ENCODE peak calls at places on chromosomes 11 and 22, in five cellular contexts. B, C, U, M and Y are unnamed samples.

GRCh38 chr22:46073683-46074504 is 76.4 kb upstream of the PPARA start:
- DNase-seq in M (no peak), C (peak; percentile 57), B (no peak), U (no peak), Y (peak; percentile 86)

GRCh38 chr11:71311928-71312510 is 59.6 kb upstream of the SHANK2 start:
- DNase-seq in U (no peak), M (no peak), C (no peak), B (no peak), Y (no peak)

GRCh38 chr11:132311703-132312102 is 941.3 kb downstream of the NTM start:
- DNase-seq in C (no peak), M (no peak), B (no peak), U (no peak), Y (no peak)

GRCh38 chr11:122167100-122167499 is 51.1 kb upstream of the BLID start:
- DNase-seq in B (no peak), C (no peak), U (no peak), M (no peak), Y (no peak)

GRCh38 chr11:2462092-2462985 is 17.5 kb downstream of the KCNQ1 start:
- DNase-seq in M (no peak), C (no peak), B (no peak), U (no peak), Y (no peak)

GRCh38 chr11:44817207-44817944 is 90.6 kb downstream of the TSPAN18 start:
- DNase-seq in B (no peak), C (no peak), U (no peak), M (no peak), Y (no peak)

GRCh38 chr11:77475206-77475605 is 1.3 kb upstream of the PAK1 start:
- DNase-seq in U (no peak), B (no peak), C (no peak), M (no peak), Y (no peak)

GRCh38 chr11:124793466-124794278 is 6.5 kb downstream of the MSANTD2 start:
- DNase-seq in M (no peak), U (no peak), B (peak; percentile 31), C (no peak), Y (no peak)

GRCh38 chr22:29300807-29301601 is 5.4 kb upstream of the GAS2L1 start:
- DNase-seq in M (no peak), B (no peak), U (no peak), C (no peak), Y (no peak)

GRCh38 chr22:22682807-22683667 is 38.6 kb downstream of the GGTLC2 start:
- DNase-seq in B (no peak), C (no peak), M (no peak), U (no peak), Y (no peak)

GRCh38 chr11:66316849-66317251 is at the start of gene CD248:
- DNase-seq in C (no peak), M (no peak), U (peak; percentile 58), B (no peak), Y (peak; percentile 48)

GRCh38 chr11:16956538-16957153 is 57.6 kb downstream of the PLEKHA7 start:
- DNase-seq in U (no peak), M (no peak), B (no peak), C (no peak), Y (no peak)
- H3K4me1 ChIP-seq in U (peaks cover 16% of the 10 kb centered on the region), M (no peaks in the 10 kb centered on the region), B (no peaks in the 10 kb centered on the region), C (peaks cover 26% of the 10 kb centered on the region), Y (no peaks in the 10 kb centered on the region)

GRCh38 chr11:11659567-11660341 is 37.9 kb upstream of the GALNT18 start:
- DNase-seq in U (no peak), M (no peak), B (peak; percentile 20), C (no peak), Y (no peak)
- TF ChIP-seq CTCF in U (no peak), M (no peak), B (peak; percentile 14), C (no peak), Y (no peak)

DNA sequence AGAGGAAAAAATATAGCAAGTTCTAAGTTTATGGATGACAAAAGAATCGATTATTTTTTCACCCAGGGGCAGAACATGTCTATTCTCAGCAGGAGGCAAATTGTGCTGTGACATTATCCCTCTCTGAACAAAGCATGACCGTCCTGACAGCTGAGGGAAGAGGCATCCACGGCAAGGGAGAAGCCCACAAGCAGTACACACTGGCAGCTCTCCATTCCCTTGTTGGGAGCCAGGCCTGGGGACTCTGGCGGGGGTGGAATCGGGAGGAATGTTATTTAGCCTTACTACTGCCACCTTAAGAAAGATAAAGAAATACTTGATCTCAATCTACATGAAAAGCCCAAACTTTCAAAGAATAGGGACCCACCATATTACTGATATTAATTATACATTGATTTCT is 3.4 kb downstream of the KIRREL3 start:
- DNase-seq in C (no peak), B (no peak), M (no peak), U (no peak), Y (no peak)
- H3K27me3 ChIP-seq in C (peaks cover 7% of the 10 kb centered on the region), B (peaks cover 13% of the 10 kb centered on the region), M (no peaks in the 10 kb centered on the region), U (no peaks in the 10 kb centered on the region), Y (peaks cover 41% of the 10 kb centered on the region)

GRCh38 chr22:43257549-43257948 is 70.6 kb upstream of the TTLL12 start:
- DNase-seq in C (no peak), M (no peak), B (no peak), U (no peak), Y (no peak)
- H3K4me1 ChIP-seq in C (no peaks in the 10 kb centered on the region), M (no peaks in the 10 kb centered on the region), B (no peaks in the 10 kb centered on the region), U (peaks cover 25% of the 10 kb centered on the region), Y (no peaks in the 10 kb centered on the region)

DNA sequence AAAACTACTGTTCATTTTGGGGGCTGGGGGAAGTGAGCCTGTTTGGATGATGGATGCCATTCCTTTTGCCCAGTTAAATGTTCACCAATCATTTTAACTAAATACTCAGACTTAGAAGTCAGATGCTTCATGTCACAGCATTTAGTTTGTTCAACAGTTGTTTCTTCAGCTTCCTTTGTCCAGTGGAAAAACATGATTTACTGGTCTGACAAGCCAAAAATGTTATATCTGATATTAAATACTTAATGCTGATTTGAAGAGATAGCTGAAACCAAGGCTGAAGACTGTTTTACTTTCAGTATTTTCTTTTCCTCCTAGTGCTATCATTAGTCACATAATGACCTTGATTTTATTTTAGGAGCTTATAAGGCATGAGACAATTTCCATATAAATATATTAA is 87.1 kb upstream of the BIRC3 start:
- DNase-seq in C (no peak), M (no peak), U (no peak), B (no peak), Y (no peak)
- TF ChIP-seq CTCF in C (no peak), M (no peak), U (no peak), B (no peak), Y (no peak)

GRCh38 chr22:43418079-43418825 is 6.4 kb downstream of the MPPED1 start:
- DNase-seq in C (peak; percentile 2), B (no peak), U (no peak), M (no peak), Y (no peak)
- H3K27me3 ChIP-seq in C (peaks cover 12% of the 10 kb centered on the region), B (peaks cover 65% of the 10 kb centered on the region), U (no peaks in the 10 kb centered on the region), M (no peaks in the 10 kb centered on the region), Y (peaks cover 22% of the 10 kb centered on the region)

DNA sequence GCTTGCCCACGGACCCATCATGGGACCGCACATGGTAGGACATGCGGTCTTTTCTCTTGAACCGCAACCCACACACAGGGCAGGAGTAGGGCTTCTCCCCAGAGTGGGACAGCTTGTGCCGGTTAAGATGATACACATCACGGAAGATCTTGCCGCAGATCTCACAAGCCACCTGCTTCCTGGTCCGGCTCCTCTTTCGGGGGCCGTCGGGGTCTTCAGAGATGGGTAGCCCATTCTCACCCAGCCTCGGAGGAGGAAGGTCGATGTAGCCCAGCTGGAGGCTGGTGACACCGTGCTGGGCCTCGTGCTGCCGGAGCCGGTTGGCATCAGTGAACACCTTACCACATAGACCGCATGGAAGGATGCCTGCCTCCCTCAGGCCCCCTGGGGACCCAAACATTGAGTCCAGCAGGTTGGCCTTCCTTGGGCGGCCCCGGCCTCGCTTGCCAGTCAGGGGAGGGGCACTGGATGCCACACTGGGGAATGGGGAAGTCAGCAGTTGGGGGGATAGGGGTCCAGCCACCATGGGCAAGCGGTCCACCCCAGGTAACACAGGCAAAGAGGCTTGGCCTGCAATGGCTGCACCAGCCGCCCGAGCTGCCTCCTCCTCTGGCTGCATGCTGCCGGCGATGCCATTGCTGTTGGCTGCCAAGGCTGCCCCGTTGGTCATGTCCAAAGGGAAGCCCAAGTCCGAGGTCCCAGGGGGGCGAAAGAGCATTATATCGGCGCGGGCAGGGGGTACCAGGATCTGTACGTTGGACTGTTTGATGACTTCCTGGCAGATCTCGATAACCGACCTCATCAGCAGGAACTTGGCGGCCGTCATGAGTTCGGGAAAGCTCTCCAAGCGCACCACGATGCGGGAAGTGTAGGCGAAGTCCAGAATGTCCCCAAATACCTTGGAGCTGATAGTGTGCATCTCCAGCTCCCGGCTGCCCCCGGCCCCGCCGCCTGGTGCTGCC is 1.5 kb downstream of the PATZ1 start:
- DNase-seq in U (peak; percentile 51), C (peak; percentile 64), B (no peak), M (no peak), Y (peak; percentile 44)
- H3K4me1 ChIP-seq in U (peaks cover 66% of the 10 kb centered on the region), C (peaks cover 33% of the 10 kb centered on the region), B (peaks cover 42% of the 10 kb centered on the region), M (peaks cover 40% of the 10 kb centered on the region), Y (peaks cover 24% of the 10 kb centered on the region)

DNA sequence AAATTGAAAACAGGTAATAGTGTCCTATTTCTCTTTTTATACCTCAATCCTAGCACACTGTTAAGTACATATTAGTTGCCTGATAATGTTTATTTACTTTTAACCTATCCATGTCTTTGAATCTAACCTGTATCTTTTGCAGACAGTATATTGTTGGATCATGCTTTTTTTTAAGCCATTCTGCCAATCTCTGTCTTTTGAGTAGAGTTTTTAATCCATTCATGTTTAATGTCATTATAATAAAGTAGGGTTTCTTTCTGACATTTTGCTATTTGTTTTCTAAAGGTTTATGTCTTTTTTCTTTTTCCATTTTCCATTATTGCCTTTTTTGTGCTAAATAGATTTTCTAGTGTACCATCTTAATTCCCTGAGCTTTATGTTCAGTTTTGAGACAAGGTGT is 23.8 kb upstream of the DEPDC7 start:
- DNase-seq in C (no peak), M (no peak), U (no peak), B (no peak), Y (no peak)
- TF ChIP-seq CTCF in C (no peak), M (no peak), U (no peak), B (no peak), Y (no peak)

GRCh38 chr11:73055002-73055401 is 87.1 kb downstream of the FCHSD2 start:
- DNase-seq in C (no peak), M (no peak), U (no peak), B (no peak), Y (no peak)

GRCh38 chr11:73048446-73048845 is 93.7 kb downstream of the FCHSD2 start:
- DNase-seq in M (no peak), C (no peak), U (no peak), B (no peak), Y (no peak)

GRCh38 chr11:73055655-73056354 is 86.3 kb downstream of the FCHSD2 start:
- DNase-seq in U (no peak), C (no peak), M (no peak), B (peak; percentile 17), Y (no peak)

GRCh38 chr11:73058989-73059674 is 83.0 kb downstream of the FCHSD2 start:
- DNase-seq in M (no peak), C (no peak), U (no peak), B (no peak), Y (no peak)

DNA sequence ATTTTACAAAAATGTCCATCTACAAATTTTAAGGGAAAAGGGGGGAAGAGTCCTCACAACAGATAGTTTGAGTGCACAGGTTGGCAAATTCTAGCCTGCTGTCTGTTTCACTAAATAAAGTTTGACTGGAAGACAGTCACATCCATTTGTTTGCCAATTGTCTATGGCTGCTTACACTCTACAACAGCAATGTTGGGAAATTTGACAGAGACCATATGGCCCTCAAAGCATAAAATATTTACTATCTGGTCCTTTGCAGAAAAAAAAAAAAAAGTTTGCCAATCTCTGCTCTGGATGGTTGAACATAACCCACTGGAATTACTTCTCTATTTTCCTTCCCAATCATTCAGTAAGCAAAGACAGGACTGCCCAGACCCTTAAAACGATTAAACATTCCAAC is 88.2 kb downstream of the FCHSD2 start:
- DNase-seq in U (no peak), M (no peak), C (no peak), B (no peak), Y (no peak)
- H3K27me3 ChIP-seq in U (no peaks in the 10 kb centered on the region), M (no peaks in the 10 kb centered on the region), C (no peaks in the 10 kb centered on the region), B (no peaks in the 10 kb centered on the region), Y (no peaks in the 10 kb centered on the region)